ENCODE peak calls at places on chromosomes 11 and 22, in four cellular contexts. N, E, Y and Q are unnamed samples.

GRCh38 chr11:110509485-110509884 is 79.7 kb downstream of the FDX1 start:
- DNase-seq in Y (no peak), N (no peak), E (no peak), Q (no peak)

GRCh38 chr22:21022507-21022906 is 7.5 kb downstream of the P2RX6 start:
- DNase-seq in N (no peak), Y (no peak), E (no peak), Q (no peak)

GRCh38 chr11:104870910-104871309 is 27.4 kb downstream of the CASP12 start:
- DNase-seq in Y (no peak), N (no peak), E (no peak), Q (peak; percentile 81)

GRCh38 chr22:24728790-24729637 is 45.5 kb downstream of the PIWIL3 start:
- DNase-seq in E (peak; percentile 9), N (no peak), Y (no peak), Q (no peak)

GRCh38 chr11:68584097-68584496 is 100.2 kb upstream of the GAL start:
- DNase-seq in E (peak; percentile 93), N (peak; percentile 82), Y (no peak), Q (no peak)

GRCh38 chr11:26558191-26558590 is 13.9 kb downstream of the MUC15 start:
- DNase-seq in Y (no peak), N (no peak), E (no peak), Q (peak; percentile 3)

GRCh38 chr11:16989554-16989953 is 24.7 kb downstream of the PLEKHA7 start:
- DNase-seq in N (no peak), Y (no peak), E (no peak), Q (no peak)

GRCh38 chr22:48840112-48840949 is 987.3 kb downstream of the BRD1 start:
- DNase-seq in Y (no peak), N (peak; percentile 29), E (no peak), Q (no peak)

GRCh38 chr11:69055598-69056516 is 7.1 kb downstream of the TPCN2 start:
- DNase-seq in N (peak; percentile 90), E (no peak), Y (no peak), Q (no peak)

GRCh38 chr11:103749158-103749557 is 287.3 kb upstream of the DDI1 start:
- DNase-seq in N (no peak), E (no peak), Y (no peak), Q (no peak)

GRCh38 chr11:20609727-20610707 is 10.6 kb downstream of the SLC6A5 start:
- DNase-seq in Y (no peak), E (peak; percentile 94), N (peak; percentile 86), Q (no peak)

GRCh38 chr11:124538019-124538418 is 5.4 kb downstream of the OR8B12 start:
- DNase-seq in N (no peak), Y (no peak), E (no peak), Q (no peak)

GRCh38 chr11:130179396-130180306 is 20.1 kb downstream of the ST14 start:
- DNase-seq in Y (no peak), E (no peak), N (no peak), Q (no peak)

GRCh38 chr11:22875869-22876473 is 15.7 kb upstream of the CCDC179 start:
- DNase-seq in Y (no peak), E (peak; percentile 92), N (no peak), Q (peak; percentile 52)

GRCh38 chr22:50548046-50548912 is 2.6 kb downstream of the KLHDC7B start:
- DNase-seq in N (peak; percentile 92), Y (no peak), E (no peak), Q (no peak)

GRCh38 chr11:119797736-119798135 is 68.7 kb upstream of the NECTIN1 start:
- DNase-seq in E (peak; percentile 48), Y (no peak), N (peak; percentile 41), Q (no peak)

GRCh38 chr11:96203567-96204365 is 139.2 kb downstream of the MAML2 start:
- DNase-seq in Y (no peak), N (no peak), E (no peak), Q (no peak)

GRCh38 chr11:104256525-104256924 is 92.6 kb upstream of the PDGFD start:
- DNase-seq in Y (no peak), N (no peak), E (peak; percentile 17), Q (no peak)

GRCh38 chr11:83054904-83055380 is 16.8 kb downstream of the RAB30 start:
- DNase-seq in Y (no peak), N (no peak), E (no peak), Q (no peak)

GRCh38 chr11:78248191-78248590 is 59.5 kb downstream of the USP35 start:
- DNase-seq in N (no peak), Y (peak; percentile 64), E (no peak), Q (no peak)

GRCh38 chr22:48089601-48090331 is 1327.3 kb downstream of the TBC1D22A start:
- DNase-seq in Y (no peak), E (no peak), N (peak; percentile 79), Q (no peak)

GRCh38 chr22:36027960-36028645 is 521 bp downstream of the RBFOX2 start:
- DNase-seq in N (peak; percentile 81), Y (no peak), E (peak; percentile 74), Q (no peak)

GRCh38 chr11:47433157-47433556 is 6.9 kb upstream of the PSMC3 start:
- DNase-seq in Y (no peak), N (no peak), E (no peak), Q (no peak)

GRCh38 chr11:134293119-134294113 is 17.2 kb downstream of the GLB1L3 start:
- DNase-seq in N (no peak), E (no peak), Y (peak; percentile 77), Q (no peak)

GRCh38 chr11:128624269-128625170 is 37.2 kb upstream of the ETS1 start:
- DNase-seq in E (no peak), N (peak; percentile 92), Y (no peak), Q (no peak)

GRCh38 chr22:33337524-33337923 is 279.3 kb upstream of the SYN3 start:
- DNase-seq in Y (no peak), N (no peak), E (no peak), Q (no peak)

GRCh38 chr11:130455493-130456127 is 7.2 kb downstream of the ADAMTS15 start:
- DNase-seq in N (no peak), E (no peak), Y (no peak), Q (no peak)

GRCh38 chr22:35218079-35218478 is 39.2 kb upstream of the HMGXB4 start:
- DNase-seq in N (no peak), Y (no peak), E (no peak), Q (no peak)

GRCh38 chr22:24290459-24290858 is 19.8 kb downstream of the SPECC1L start:
- DNase-seq in N (no peak), E (no peak), Y (no peak), Q (no peak)

GRCh38 chr11:111792955-111793500 is 26.8 kb upstream of the PPP2R1B start:
- DNase-seq in E (no peak), Y (no peak), N (no peak), Q (no peak)

GRCh38 chr11:5690736-5691135 is 1.1 kb downstream of the TRIM22 start:
- DNase-seq in N (no peak), E (no peak), Y (peak; percentile 83), Q (no peak)
- TF ChIP-seq POLR2AphosphoS5 in N (peak; percentile 10), E (no peak), Y (peak; percentile 41), Q (no peak)

GRCh38 chr22:27798526-27799333 is 2.8 kb downstream of the MN1 start:
- DNase-seq in E (peak; percentile 72), Y (no peak), N (no peak), Q (no peak)
- TF ChIP-seq POLR2AphosphoS5 in E (no peak), Y (no peak), N (no peak), Q (no peak)

DNA sequence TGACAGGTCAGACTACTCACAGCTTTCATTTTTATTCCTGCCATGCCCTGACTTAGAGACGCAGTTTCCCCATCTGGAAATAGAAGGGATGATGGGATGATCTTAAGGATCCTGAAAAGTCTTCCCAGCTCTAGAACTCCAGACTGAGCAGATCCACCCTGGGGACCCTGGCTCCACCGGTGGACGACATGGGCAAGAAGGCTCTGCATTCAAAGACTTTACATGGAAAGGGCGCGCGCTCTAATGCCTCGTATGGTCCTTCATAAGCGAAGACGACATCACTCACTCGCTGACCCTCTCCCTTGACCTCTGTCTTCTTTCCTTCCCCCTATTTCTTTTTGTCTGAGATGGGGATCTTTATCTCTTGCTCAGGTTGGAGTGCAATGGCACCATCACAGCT is 24.4 kb upstream of the PHF21B start:
- DNase-seq in E (no peak), Y (no peak), N (no peak), Q (no peak)
- TF ChIP-seq POLR2AphosphoS5 in E (no peak), Y (no peak), N (no peak), Q (no peak)

GRCh38 chr11:117205211-117205818 is 6.1 kb downstream of the TAGLN start:
- DNase-seq in Y (no peak), E (no peak), N (no peak), Q (no peak)
- TF ChIP-seq POLR2AphosphoS5 in Y (peak; percentile 50), E (no peak), N (peak; percentile 62), Q (no peak)

DNA sequence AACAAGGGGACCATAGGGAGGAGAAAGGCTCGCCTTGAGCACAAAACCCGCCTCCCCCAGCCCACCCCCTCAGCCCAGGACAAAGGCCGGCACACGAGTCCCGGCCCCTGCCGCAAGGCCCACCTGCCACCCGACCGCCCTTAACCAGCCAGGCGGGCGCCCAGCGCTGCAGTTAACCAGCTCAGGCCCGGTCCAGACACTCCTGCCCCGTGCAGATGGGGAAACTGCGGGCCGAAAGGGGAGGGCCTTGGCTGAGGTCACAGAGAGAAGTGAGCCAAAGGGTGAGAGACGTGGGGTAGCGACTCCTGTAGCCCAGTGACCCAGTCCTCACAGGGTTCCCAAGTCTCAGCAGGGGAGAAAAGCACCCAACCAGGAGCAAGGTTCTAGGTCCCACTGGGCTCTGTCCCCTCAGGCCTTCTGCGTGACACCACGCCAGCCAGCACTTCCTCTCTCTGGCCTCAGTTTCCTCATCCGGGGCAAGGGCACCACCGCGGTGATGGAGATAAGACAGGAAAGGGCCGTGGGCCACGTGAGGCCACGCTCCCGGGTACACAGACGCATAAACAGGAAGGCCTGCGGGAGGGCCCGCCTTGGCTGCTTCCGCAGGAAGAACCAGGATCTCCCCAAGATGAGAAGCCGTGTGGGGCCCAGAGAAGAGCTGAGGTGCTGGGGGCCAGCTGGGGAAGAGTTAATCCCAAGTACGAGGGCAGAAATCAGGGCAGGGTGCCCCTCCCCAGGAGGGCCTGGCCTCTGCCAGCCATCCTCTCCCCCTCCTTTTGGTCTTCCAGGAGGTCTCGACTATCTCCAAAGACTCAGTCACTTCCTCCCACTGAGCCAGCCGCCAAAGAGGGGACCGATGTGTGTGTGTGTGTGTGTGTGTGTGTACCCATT is 1.8 kb downstream of the MFNG start:
- DNase-seq in Y (peak; percentile 93), E (no peak), N (peak; percentile 98), Q (no peak)
- TF ChIP-seq POLR2AphosphoS5 in Y (peak; percentile 61), E (no peak), N (peak; percentile 97), Q (no peak)

DNA sequence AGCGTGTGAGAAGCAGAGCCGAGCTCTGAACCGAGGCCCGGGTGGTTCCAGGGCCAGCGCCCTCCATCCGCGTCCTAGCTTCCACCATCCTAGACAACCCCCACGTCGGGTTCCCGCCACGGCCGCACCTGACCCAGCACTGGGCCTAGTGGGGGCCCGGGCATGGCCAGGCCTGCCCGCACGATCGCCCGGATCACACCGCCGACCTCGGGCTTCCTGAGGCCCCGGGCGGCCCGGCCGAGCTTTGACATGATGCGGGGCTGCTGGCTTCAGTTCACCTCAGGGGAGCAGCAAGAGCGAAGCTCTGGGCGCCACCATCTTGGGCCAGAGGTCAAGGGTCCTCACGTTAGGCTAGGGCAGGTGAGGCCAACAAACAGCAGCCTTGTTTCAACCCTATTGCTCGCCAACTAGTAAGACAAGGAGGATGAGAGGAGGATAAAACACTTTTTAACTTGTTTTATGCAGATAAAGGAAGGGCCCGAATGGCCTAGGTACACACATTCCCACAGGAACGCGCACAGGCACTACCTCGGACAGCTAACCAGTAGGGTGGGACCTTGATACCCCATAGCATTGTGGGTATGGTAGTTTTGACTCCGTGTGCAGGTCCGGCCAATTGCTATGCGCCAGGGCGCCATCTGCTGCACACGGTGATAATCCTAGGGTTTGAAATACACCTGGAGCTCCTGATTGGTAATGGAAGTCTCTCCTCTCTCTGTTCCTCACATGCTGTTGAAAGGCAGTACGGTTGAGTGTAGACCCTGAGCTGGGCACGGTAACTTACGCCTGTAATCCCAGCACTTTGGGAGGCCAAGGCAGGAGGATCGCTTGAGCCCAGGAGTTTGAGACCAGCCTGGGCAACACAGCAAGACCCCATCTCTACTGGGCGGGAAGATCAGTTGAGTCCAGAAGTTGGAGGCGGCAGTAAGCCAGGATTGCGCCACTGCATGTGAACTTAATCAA is at the start of gene MRPL11:
- DNase-seq in E (peak; percentile 98), N (peak; percentile 95), Y (peak; percentile 94), Q (peak; percentile 86)
- TF ChIP-seq POLR2AphosphoS5 in E (peak; percentile 64), N (peak; percentile 72), Y (peak; percentile 88), Q (peak; percentile 64)